ENCODE peak calls at places on chromosome 17, in seven cellular contexts. M, N, B, U, Z, D and P are unnamed samples.

GRCh38 chr17:82497483-82498405 is 21.8 kb upstream of the FOXK2 start:
- DNase-seq in M (peak), N (peak), B (peak), U (peak), Z (no peak), D (peak), P (no peak)

GRCh38 chr17:79711715-79712305 is 18.9 kb upstream of the ENPP7 start:
- DNase-seq in M (no peak), N (no peak), B (no peak), U (no peak), Z (no peak), D (no peak), P (no peak)

GRCh38 chr17:80364091-80364691 is 50.8 kb upstream of the ENDOV start:
- DNase-seq in M (no peak), N (no peak), B (no peak), U (no peak), Z (peak), D (no peak), P (peak)

GRCh38 chr17:78665952-78666920 is 89.0 kb upstream of the DNAH17 start:
- DNase-seq in M (peak), N (no peak), B (no peak), U (peak), Z (peak), D (peak), P (no peak)

GRCh38 chr17:74008196-74008595 is 195.3 kb upstream of the RPL38 start:
- DNase-seq in M (peak), N (peak), B (no peak), U (peak), Z (no peak), D (no peak), P (peak)

GRCh38 chr17:6558276-6558675 is 1.9 kb upstream of the PITPNM3 start:
- DNase-seq in M (no peak), N (no peak), B (no peak), U (no peak), Z (peak), D (no peak), P (peak)

GRCh38 chr17:81902023-81902652 is at the start of gene NPB:
- DNase-seq in M (no peak), N (no peak), B (peak), U (peak), Z (peak), D (no peak), P (no peak)

GRCh38 chr17:20073056-20073979 is 64.2 kb downstream of the SPECC1 start:
- DNase-seq in M (peak), N (peak), B (no peak), U (peak), Z (no peak), D (peak), P (no peak)

GRCh38 chr17:5418858-5419355 is 555 bp downstream of the NUP88 start:
- DNase-seq in M (peak), N (peak), B (peak), U (no peak), Z (no peak), D (peak), P (no peak)

GRCh38 chr17:13244511-13244910 is 226.7 kb upstream of the ELAC2 start:
- DNase-seq in M (no peak), N (no peak), B (no peak), U (no peak), Z (no peak), D (no peak), P (no peak)